ENCODE peak calls at places on chromosomes 4 and X, in nine cellular contexts. V is progenitor cell of endocrine pancreas, N is IMR-90, A is bronchial epithelial cell, J is BE2C, E is mesothelial cell of epicardium, T is brain microvascular endothelial cell, Z is cardiac fibroblast, M is MM.1S. S is an unnamed sample.

GRCh38 chrX:107700317-107700774 is 72.0 kb downstream of the PRPS1 start:
- DNase-seq in M (no peak), N (no peak), Z (peak; percentile 82), A (peak; percentile 72), T (no peak), V (no peak), J (no peak), E (no peak), S (no peak)

GRCh38 chr4:47374477-47374876 is 89.0 kb downstream of the COMMD8 start:
- DNase-seq in Z (peak; percentile 14), N (peak; percentile 74), A (no peak), M (no peak), J (no peak), E (no peak), V (no peak), T (no peak), S (no peak)

GRCh38 chrX:623268-623598 is 7.4 kb upstream of the SHOX start:
- DNase-seq in Z (no peak), N (no peak), M (no peak), A (no peak), E (no peak), T (no peak), J (no peak), V (no peak), S (no peak)

GRCh38 chr4:159353422-159354116 is 250.7 kb downstream of the RAPGEF2 start:
- DNase-seq in E (no peak), J (no peak), M (no peak), A (no peak), V (no peak), N (no peak), T (no peak), Z (no peak), S (no peak)

GRCh38 chr4:31068257-31069075 is 348.3 kb downstream of the PCDH7 start:
- DNase-seq in E (no peak), Z (no peak), J (no peak), A (no peak), N (peak; percentile 29), M (no peak), T (no peak), V (no peak), S (no peak)

GRCh38 chr4:40665844-40666243 is 36.2 kb upstream of the RBM47 start:
- DNase-seq in A (no peak), T (no peak), J (no peak), N (no peak), V (no peak), E (no peak), Z (no peak), M (no peak), S (no peak)

GRCh38 chrX:129908636-129909035 is 2.7 kb downstream of the UTP14A start:
- DNase-seq in A (peak; percentile 25), J (no peak), V (no peak), E (no peak), M (no peak), T (no peak), Z (no peak), N (no peak), S (no peak)

GRCh38 chr4:95478679-95479078 is 70.1 kb downstream of the UNC5C start:
- DNase-seq in Z (no peak), E (no peak), J (no peak), T (no peak), A (no peak), M (no peak), V (no peak), N (no peak), S (no peak)

GRCh38 chr4:120672558-120673147 is 249.9 kb downstream of the PRDM5 start:
- DNase-seq in Z (no peak), V (no peak), A (no peak), J (no peak), N (no peak), T (peak; percentile 33), M (no peak), E (no peak), S (no peak)

GRCh38 chr4:73714647-73715046 is 25.7 kb upstream of the CXCL8 start:
- DNase-seq in M (no peak), Z (no peak), A (no peak), T (no peak), V (no peak), N (no peak), J (no peak), E (no peak), S (no peak)

GRCh38 chrX:103215768-103216085 is 819 bp downstream of the BEX4 start:
- DNase-seq in A (no peak), E (peak; percentile 51), V (no peak), Z (no peak), J (no peak), T (no peak), N (no peak), M (no peak), S (no peak)

GRCh38 chrX:150512426-150512825 is 56.0 kb upstream of the MTM1 start:
- DNase-seq in V (no peak), A (no peak), M (no peak), N (no peak), Z (no peak), J (no peak), E (no peak), T (no peak), S (no peak)

GRCh38 chr4:71229477-71230257 is 109.2 kb upstream of the SLC4A4 start:
- DNase-seq in A (peak; percentile 41), T (peak; percentile 43), V (no peak), J (peak; percentile 19), E (peak; percentile 41), Z (peak; percentile 64), N (peak; percentile 81), M (peak; percentile 25), S (no peak)

GRCh38 chrX:144601010-144601409 is 646.3 kb upstream of the SPANXN1 start:
- DNase-seq in E (no peak), N (no peak), T (no peak), Z (no peak), V (no peak), J (no peak), M (peak; percentile 84), A (no peak), S (no peak)

GRCh38 chrX:370963-371745 is 15.6 kb downstream of the PPP2R3B start:
- DNase-seq in Z (no peak), E (no peak), T (no peak), J (no peak), M (no peak), N (no peak), V (no peak), A (no peak), S (peak; percentile 17)

GRCh38 chrX:154028502-154029184 is 8.9 kb upstream of the IRAK1 start:
- DNase-seq in V (no peak), Z (no peak), E (no peak), M (no peak), J (no peak), T (no peak), A (no peak), N (no peak), S (no peak)

GRCh38 chrX:154030266-154030665 is 10.6 kb upstream of the IRAK1 start:
- DNase-seq in E (no peak), J (no peak), M (no peak), T (no peak), V (no peak), Z (no peak), A (no peak), N (no peak), S (no peak)

GRCh38 chrX:154027003-154027402 is 7.3 kb upstream of the IRAK1 start:
- DNase-seq in V (no peak), N (no peak), M (no peak), J (no peak), T (no peak), E (no peak), Z (no peak), A (no peak), S (no peak)

GRCh38 chrX:154030715-154031305 is 11.1 kb upstream of the IRAK1 start:
- DNase-seq in T (no peak), M (no peak), E (no peak), V (no peak), Z (no peak), J (no peak), A (no peak), N (no peak), S (no peak)

GRCh38 chrX:154029439-154029838 is 9.7 kb upstream of the IRAK1 start:
- DNase-seq in N (no peak), E (no peak), T (no peak), Z (no peak), M (no peak), V (no peak), J (no peak), A (no peak), S (peak; percentile 20)
- TF ChIP-seq CTCF in N (no peak), E (no peak), T (no peak), Z (no peak), M (no peak), V (no peak), J (no peak), A (peak; percentile 11), S (no peak)

DNA sequence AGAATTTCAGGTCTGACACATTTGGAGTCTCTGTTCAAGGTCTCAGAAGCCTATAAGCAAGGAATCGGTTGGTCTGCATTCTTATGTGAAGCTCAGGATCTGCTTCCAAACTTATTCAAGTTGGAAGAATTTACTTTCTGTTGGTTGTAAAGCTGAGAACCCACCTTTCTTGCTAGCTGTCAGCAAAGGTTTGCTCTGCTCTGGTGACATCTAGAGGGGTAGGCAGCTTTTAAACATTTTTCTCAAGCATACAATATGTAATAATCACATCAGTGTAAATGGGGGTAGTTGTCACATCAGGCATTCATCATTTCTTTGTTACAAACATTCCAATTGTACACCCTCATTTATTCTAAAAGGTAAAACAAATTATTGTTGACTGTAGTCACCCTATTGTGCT is 935.2 kb downstream of the TRAM1L1 start:
- DNase-seq in N (no peak), M (no peak), T (no peak), A (no peak), Z (no peak), J (no peak), V (no peak), E (no peak), S (no peak)
- TF ChIP-seq CTCF in N (no peak), M (no peak), T (no peak), A (no peak), Z (no peak), J (no peak), V (no peak), E (no peak), S (no peak)

GRCh38 chrX:131812847-131813825 is 210.0 kb upstream of the STK26 start:
- DNase-seq in V (no peak), T (peak; percentile 58), N (peak; percentile 79), M (peak; percentile 97), A (no peak), Z (peak; percentile 17), E (no peak), J (no peak), S (peak; percentile 70)
- TF ChIP-seq CTCF in V (no peak), T (peak; percentile 54), N (peak; percentile 64), M (peak; percentile 61), A (no peak), Z (no peak), E (no peak), J (no peak), S (peak; percentile 39)

DNA sequence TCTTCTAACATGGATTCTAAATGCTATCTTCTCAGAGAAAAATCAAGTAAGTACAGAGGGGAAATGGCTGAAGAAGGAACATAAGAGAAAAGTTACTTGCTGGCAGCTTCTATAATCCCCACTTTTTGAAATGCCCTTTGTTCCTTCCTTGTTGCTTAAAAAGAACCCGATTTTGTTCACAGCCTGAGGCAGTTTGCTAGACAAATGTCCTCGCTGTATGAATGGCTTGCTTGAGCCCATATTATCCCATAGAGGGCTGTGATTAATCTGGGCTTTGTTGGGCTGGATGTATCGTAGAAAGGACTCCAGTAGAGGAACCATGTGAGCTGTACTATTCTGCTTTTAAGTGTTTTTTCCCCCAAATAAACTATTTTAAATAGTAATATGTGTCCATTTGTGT is 134.3 kb upstream of the FGF13 start:
- DNase-seq in V (no peak), E (no peak), J (no peak), N (no peak), Z (no peak), M (no peak), T (no peak), A (no peak), S (no peak)
- TF ChIP-seq CTCF in V (no peak), E (no peak), J (no peak), N (no peak), Z (no peak), M (no peak), T (no peak), A (no peak), S (no peak)